ENCODE peak calls at places on chromosomes 13 and 19, in nine cellular contexts. One of them, this sample, is unnamed.

GRCh38 chr19:32917612-32917996 is 48.0 kb upstream of the SLC7A9 start:
- DNase-seq in astrocyte of the spinal cord: no peak
- DNase-seq in left ventricle myocardium inferior: no peak
- DNase-seq in cardiac fibroblast: no peak
- DNase-seq in vagina: no peak
- DNase-seq in ascending aorta: no peak
- DNase-seq in epithelial cell of esophagus: no peak
- DNase-seq in WERI-Rb-1: no peak
- DNase-seq in brain microvascular endothelial cell: no peak
- DNase-seq in this sample: no peak

GRCh38 chr19:17610384-17610783 is 54.9 kb downstream of the COLGALT1 start:
- DNase-seq in vagina: no peak
- DNase-seq in ascending aorta: no peak
- DNase-seq in brain microvascular endothelial cell: no peak
- DNase-seq in astrocyte of the spinal cord: no peak
- DNase-seq in left ventricle myocardium inferior: no peak
- DNase-seq in WERI-Rb-1: no peak
- DNase-seq in epithelial cell of esophagus: peak
- DNase-seq in cardiac fibroblast: peak
- DNase-seq in this sample: no peak

GRCh38 chr19:10835089-10835753 is 791 bp downstream of the TMED1 start:
- DNase-seq in vagina: no peak
- DNase-seq in WERI-Rb-1: no peak
- DNase-seq in left ventricle myocardium inferior: no peak
- DNase-seq in brain microvascular endothelial cell: no peak
- DNase-seq in epithelial cell of esophagus: peak
- DNase-seq in cardiac fibroblast: no peak
- DNase-seq in astrocyte of the spinal cord: no peak
- DNase-seq in ascending aorta: peak
- DNase-seq in this sample: no peak

GRCh38 chr19:16226184-16226591 is 28.5 kb downstream of the AP1M1 start:
- DNase-seq in vagina: peak
- DNase-seq in ascending aorta: no peak
- DNase-seq in epithelial cell of esophagus: no peak
- DNase-seq in brain microvascular endothelial cell: no peak
- DNase-seq in cardiac fibroblast: no peak
- DNase-seq in astrocyte of the spinal cord: no peak
- DNase-seq in WERI-Rb-1: no peak
- DNase-seq in left ventricle myocardium inferior: no peak
- DNase-seq in this sample: no peak

GRCh38 chr19:34712606-34713261 is 21.3 kb upstream of the ZNF181 start:
- DNase-seq in WERI-Rb-1: peak
- DNase-seq in vagina: no peak
- DNase-seq in ascending aorta: peak
- DNase-seq in cardiac fibroblast: peak
- DNase-seq in epithelial cell of esophagus: peak
- DNase-seq in astrocyte of the spinal cord: peak
- DNase-seq in left ventricle myocardium inferior: no peak
- DNase-seq in brain microvascular endothelial cell: peak
- DNase-seq in this sample: peak

GRCh38 chr19:8663920-8664670 is 33.7 kb downstream of the NFILZ start:
- DNase-seq in astrocyte of the spinal cord: no peak
- DNase-seq in vagina: no peak
- DNase-seq in ascending aorta: no peak
- DNase-seq in WERI-Rb-1: no peak
- DNase-seq in brain microvascular endothelial cell: no peak
- DNase-seq in epithelial cell of esophagus: no peak
- DNase-seq in left ventricle myocardium inferior: no peak
- DNase-seq in cardiac fibroblast: no peak
- DNase-seq in this sample: no peak

GRCh38 chr13:77002590-77003190 is 10.8 kb downstream of the CLN5 start:
- DNase-seq in epithelial cell of esophagus: peak
- DNase-seq in ascending aorta: no peak
- DNase-seq in cardiac fibroblast: peak
- DNase-seq in brain microvascular endothelial cell: no peak
- DNase-seq in WERI-Rb-1: no peak
- DNase-seq in left ventricle myocardium inferior: no peak
- DNase-seq in vagina: no peak
- DNase-seq in astrocyte of the spinal cord: peak
- DNase-seq in this sample: no peak

GRCh38 chr19:55046975-55047622 is 9.0 kb upstream of the GP6 start:
- DNase-seq in ascending aorta: no peak
- DNase-seq in cardiac fibroblast: no peak
- DNase-seq in astrocyte of the spinal cord: no peak
- DNase-seq in epithelial cell of esophagus: no peak
- DNase-seq in brain microvascular endothelial cell: no peak
- DNase-seq in left ventricle myocardium inferior: no peak
- DNase-seq in vagina: no peak
- DNase-seq in WERI-Rb-1: no peak
- DNase-seq in this sample: no peak

GRCh38 chr13:94335786-94336357 is 143.6 kb downstream of the DCT start:
- DNase-seq in cardiac fibroblast: no peak
- DNase-seq in vagina: no peak
- DNase-seq in left ventricle myocardium inferior: no peak
- DNase-seq in WERI-Rb-1: peak
- DNase-seq in brain microvascular endothelial cell: no peak
- DNase-seq in ascending aorta: no peak
- DNase-seq in epithelial cell of esophagus: peak
- DNase-seq in astrocyte of the spinal cord: no peak
- DNase-seq in this sample: no peak

GRCh38 chr13:20378721-20379120 is 146.6 kb upstream of the GJB6 start:
- DNase-seq in brain microvascular endothelial cell: no peak
- DNase-seq in vagina: no peak
- DNase-seq in left ventricle myocardium inferior: no peak
- DNase-seq in epithelial cell of esophagus: peak
- DNase-seq in ascending aorta: no peak
- DNase-seq in astrocyte of the spinal cord: no peak
- DNase-seq in cardiac fibroblast: no peak
- DNase-seq in WERI-Rb-1: no peak
- DNase-seq in this sample: no peak

GRCh38 chr19:10226376-10227214 is 4.5 kb downstream of the S1PR2 start:
- DNase-seq in cardiac fibroblast: peak
- DNase-seq in epithelial cell of esophagus: no peak
- DNase-seq in brain microvascular endothelial cell: peak
- DNase-seq in vagina: no peak
- DNase-seq in ascending aorta: peak
- DNase-seq in WERI-Rb-1: no peak
- DNase-seq in left ventricle myocardium inferior: peak
- DNase-seq in astrocyte of the spinal cord: peak
- DNase-seq in this sample: no peak

GRCh38 chr13:106078191-106078590 is 457.3 kb downstream of the EFNB2 start:
- DNase-seq in epithelial cell of esophagus: no peak
- DNase-seq in brain microvascular endothelial cell: peak
- DNase-seq in WERI-Rb-1: no peak
- DNase-seq in ascending aorta: no peak
- DNase-seq in astrocyte of the spinal cord: peak
- DNase-seq in cardiac fibroblast: peak
- DNase-seq in left ventricle myocardium inferior: no peak
- DNase-seq in vagina: no peak
- DNase-seq in this sample: no peak

GRCh38 chr13:46211116-46211515 is 612 bp upstream of the LRRC63 start:
- DNase-seq in vagina: no peak
- DNase-seq in WERI-Rb-1: no peak
- DNase-seq in left ventricle myocardium inferior: no peak
- DNase-seq in epithelial cell of esophagus: peak
- DNase-seq in cardiac fibroblast: no peak
- DNase-seq in ascending aorta: no peak
- DNase-seq in astrocyte of the spinal cord: peak
- DNase-seq in brain microvascular endothelial cell: no peak
- DNase-seq in this sample: no peak

GRCh38 chr13:92804926-92805325 is 421.7 kb upstream of the GPC6 start:
- DNase-seq in brain microvascular endothelial cell: no peak
- DNase-seq in left ventricle myocardium inferior: no peak
- DNase-seq in ascending aorta: no peak
- DNase-seq in epithelial cell of esophagus: no peak
- DNase-seq in cardiac fibroblast: no peak
- DNase-seq in astrocyte of the spinal cord: no peak
- DNase-seq in vagina: no peak
- DNase-seq in WERI-Rb-1: no peak
- DNase-seq in this sample: no peak

GRCh38 chr19:45637890-45638667 is 1.1 kb downstream of the EML2 start:
- DNase-seq in ascending aorta: no peak
- DNase-seq in WERI-Rb-1: peak
- DNase-seq in epithelial cell of esophagus: peak
- DNase-seq in vagina: no peak
- DNase-seq in left ventricle myocardium inferior: no peak
- DNase-seq in cardiac fibroblast: peak
- DNase-seq in brain microvascular endothelial cell: peak
- DNase-seq in astrocyte of the spinal cord: no peak
- DNase-seq in this sample: no peak
- H3K4me3 ChIP-seq in ascending aorta: peak
- H3K4me3 ChIP-seq in WERI-Rb-1: no peak
- H3K4me3 ChIP-seq in epithelial cell of esophagus: peak
- H3K4me3 ChIP-seq in vagina: peak
- H3K4me3 ChIP-seq in left ventricle myocardium inferior: peak
- H3K4me3 ChIP-seq in cardiac fibroblast: peak
- H3K4me3 ChIP-seq in brain microvascular endothelial cell: peak
- H3K4me3 ChIP-seq in astrocyte of the spinal cord: peak
- H3K4me3 ChIP-seq in this sample: peak

GRCh38 chr19:31074751-31075150 is 274.5 kb downstream of the TSHZ3 start:
- DNase-seq in left ventricle myocardium inferior: no peak
- DNase-seq in astrocyte of the spinal cord: no peak
- DNase-seq in ascending aorta: no peak
- DNase-seq in cardiac fibroblast: no peak
- DNase-seq in WERI-Rb-1: no peak
- DNase-seq in brain microvascular endothelial cell: no peak
- DNase-seq in vagina: no peak
- DNase-seq in epithelial cell of esophagus: no peak
- DNase-seq in this sample: no peak
- TF ChIP-seq CTCF in left ventricle myocardium inferior: no peak
- TF ChIP-seq CTCF in astrocyte of the spinal cord: no peak
- TF ChIP-seq CTCF in ascending aorta: no peak
- TF ChIP-seq CTCF in cardiac fibroblast: no peak
- TF ChIP-seq CTCF in WERI-Rb-1: no peak
- TF ChIP-seq CTCF in brain microvascular endothelial cell: no peak
- TF ChIP-seq CTCF in vagina: no peak
- TF ChIP-seq CTCF in epithelial cell of esophagus: no peak
- TF ChIP-seq CTCF in this sample: no peak

GRCh38 chr19:58408152-58409009 is at the start of gene ZNF584:
- DNase-seq in left ventricle myocardium inferior: peak
- DNase-seq in ascending aorta: peak
- DNase-seq in WERI-Rb-1: peak
- DNase-seq in astrocyte of the spinal cord: peak
- DNase-seq in vagina: no peak
- DNase-seq in cardiac fibroblast: peak
- DNase-seq in brain microvascular endothelial cell: peak
- DNase-seq in epithelial cell of esophagus: peak
- DNase-seq in this sample: peak
- H3K4me3 ChIP-seq in left ventricle myocardium inferior: peak
- H3K4me3 ChIP-seq in ascending aorta: peak
- H3K4me3 ChIP-seq in WERI-Rb-1: peak
- H3K4me3 ChIP-seq in astrocyte of the spinal cord: peak
- H3K4me3 ChIP-seq in vagina: peak
- H3K4me3 ChIP-seq in cardiac fibroblast: peak
- H3K4me3 ChIP-seq in brain microvascular endothelial cell: peak
- H3K4me3 ChIP-seq in epithelial cell of esophagus: peak
- H3K4me3 ChIP-seq in this sample: peak

GRCh38 chr19:4449826-4450075 is 7.8 kb downstream of the UBXN6 start:
- DNase-seq in brain microvascular endothelial cell: no peak
- DNase-seq in ascending aorta: no peak
- DNase-seq in left ventricle myocardium inferior: no peak
- DNase-seq in epithelial cell of esophagus: no peak
- DNase-seq in vagina: no peak
- DNase-seq in WERI-Rb-1: no peak
- DNase-seq in cardiac fibroblast: no peak
- DNase-seq in astrocyte of the spinal cord: no peak
- DNase-seq in this sample: no peak

GRCh38 chr19:4454621-4454951 is 3.0 kb downstream of the UBXN6 start:
- DNase-seq in ascending aorta: no peak
- DNase-seq in astrocyte of the spinal cord: no peak
- DNase-seq in WERI-Rb-1: no peak
- DNase-seq in brain microvascular endothelial cell: no peak
- DNase-seq in cardiac fibroblast: no peak
- DNase-seq in epithelial cell of esophagus: no peak
- DNase-seq in vagina: no peak
- DNase-seq in left ventricle myocardium inferior: no peak
- DNase-seq in this sample: no peak

GRCh38 chr19:4453232-4454179 is 4.1 kb downstream of the UBXN6 start:
- DNase-seq in ascending aorta: no peak
- DNase-seq in epithelial cell of esophagus: no peak
- DNase-seq in left ventricle myocardium inferior: no peak
- DNase-seq in WERI-Rb-1: no peak
- DNase-seq in cardiac fibroblast: no peak
- DNase-seq in astrocyte of the spinal cord: no peak
- DNase-seq in vagina: no peak
- DNase-seq in brain microvascular endothelial cell: no peak
- DNase-seq in this sample: no peak

GRCh38 chr19:4454952-4455738 is 2.4 kb downstream of the UBXN6 start:
- DNase-seq in brain microvascular endothelial cell: peak
- DNase-seq in ascending aorta: peak
- DNase-seq in vagina: no peak
- DNase-seq in astrocyte of the spinal cord: peak
- DNase-seq in epithelial cell of esophagus: peak
- DNase-seq in WERI-Rb-1: no peak
- DNase-seq in left ventricle myocardium inferior: no peak
- DNase-seq in cardiac fibroblast: peak
- DNase-seq in this sample: no peak

DNA sequence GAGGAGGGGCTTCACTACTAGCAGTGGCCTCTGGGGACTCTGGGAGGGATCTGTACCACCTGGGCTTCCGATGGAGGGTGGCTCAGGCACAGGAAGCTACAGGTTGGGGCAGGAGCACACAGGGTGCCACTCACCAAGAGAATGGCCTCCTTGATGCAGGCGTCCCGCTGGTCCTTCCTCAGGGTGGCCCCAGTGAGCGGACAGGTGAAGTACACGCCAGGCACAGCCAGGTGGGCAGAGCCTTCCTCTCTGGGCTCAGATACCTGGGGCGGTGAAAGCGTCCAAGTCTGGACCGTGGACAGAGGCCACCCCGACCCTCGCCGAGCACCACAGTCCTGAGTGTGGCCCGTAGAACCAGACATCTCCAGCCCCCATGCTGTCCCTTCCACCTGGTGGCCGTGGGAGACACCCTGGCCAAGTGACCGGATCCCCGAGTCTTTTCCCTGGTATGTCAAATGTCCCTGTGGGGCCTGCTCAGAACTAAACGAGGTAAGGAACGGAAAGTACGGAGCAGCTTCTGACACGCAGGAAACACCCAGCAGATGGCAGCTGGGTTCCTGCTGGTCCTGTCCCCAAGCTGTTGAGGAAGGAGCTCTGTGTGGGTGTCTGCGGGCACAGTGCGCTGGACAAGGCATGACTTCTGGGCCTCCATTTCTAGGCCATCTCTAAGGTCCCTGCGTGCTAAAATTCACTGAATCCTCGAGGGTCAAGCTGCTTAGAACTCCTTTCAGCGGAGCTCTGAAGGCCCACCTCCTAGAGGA is 5.2 kb downstream of the UBXN6 start:
- DNase-seq in cardiac fibroblast: no peak
- DNase-seq in epithelial cell of esophagus: no peak
- DNase-seq in brain microvascular endothelial cell: no peak
- DNase-seq in ascending aorta: no peak
- DNase-seq in vagina: no peak
- DNase-seq in astrocyte of the spinal cord: no peak
- DNase-seq in WERI-Rb-1: no peak
- DNase-seq in left ventricle myocardium inferior: no peak
- DNase-seq in this sample: no peak
- TF ChIP-seq CTCF in cardiac fibroblast: no peak
- TF ChIP-seq CTCF in epithelial cell of esophagus: no peak
- TF ChIP-seq CTCF in brain microvascular endothelial cell: no peak
- TF ChIP-seq CTCF in ascending aorta: no peak
- TF ChIP-seq CTCF in vagina: no peak
- TF ChIP-seq CTCF in astrocyte of the spinal cord: no peak
- TF ChIP-seq CTCF in WERI-Rb-1: peak
- TF ChIP-seq CTCF in left ventricle myocardium inferior: no peak
- TF ChIP-seq CTCF in this sample: peak

GRCh38 chr13:64782459-64782858 is 2447.7 kb downstream of the PCDH9 start:
- DNase-seq in epithelial cell of esophagus: peak
- DNase-seq in ascending aorta: no peak
- DNase-seq in WERI-Rb-1: no peak
- DNase-seq in cardiac fibroblast: no peak
- DNase-seq in brain microvascular endothelial cell: no peak
- DNase-seq in astrocyte of the spinal cord: no peak
- DNase-seq in vagina: no peak
- DNase-seq in left ventricle myocardium inferior: no peak
- DNase-seq in this sample: no peak
- H3K4me3 ChIP-seq in epithelial cell of esophagus: no peak
- H3K4me3 ChIP-seq in ascending aorta: no peak
- H3K4me3 ChIP-seq in WERI-Rb-1: no peak
- H3K4me3 ChIP-seq in cardiac fibroblast: no peak
- H3K4me3 ChIP-seq in brain microvascular endothelial cell: no peak
- H3K4me3 ChIP-seq in astrocyte of the spinal cord: no peak
- H3K4me3 ChIP-seq in vagina: no peak
- H3K4me3 ChIP-seq in left ventricle myocardium inferior: no peak
- H3K4me3 ChIP-seq in this sample: no peak